ENCODE peak calls at places on chromosomes 7 and 10, in four cellular contexts. One of them, this sample, is unnamed.

GRCh38 chr7:43869898-43870240 is 552 bp upstream of the MRPS24 start:
- DNase-seq in T47D: peak
- DNase-seq in stomach: no peak
- DNase-seq in HFFc6: peak
- DNase-seq in this sample: peak

GRCh38 chr7:11193131-11193867 is 219.6 kb downstream of the PHF14 start:
- DNase-seq in T47D: no peak
- DNase-seq in stomach: peak
- DNase-seq in HFFc6: peak
- DNase-seq in this sample: no peak

GRCh38 chr7:43491984-43492383 is 90.9 kb upstream of the STK17A start:
- DNase-seq in T47D: no peak
- DNase-seq in stomach: no peak
- DNase-seq in HFFc6: peak
- DNase-seq in this sample: no peak

GRCh38 chr7:129066290-129067131 is 11.6 kb upstream of the TNPO3 start:
- DNase-seq in T47D: no peak
- DNase-seq in stomach: no peak
- DNase-seq in HFFc6: peak
- DNase-seq in this sample: peak

GRCh38 chr10:106973301-106973700 is 191.2 kb downstream of the SORCS1 start:
- DNase-seq in T47D: no peak
- DNase-seq in stomach: no peak
- DNase-seq in HFFc6: no peak
- DNase-seq in this sample: peak

GRCh38 chr7:147412782-147413186 is 1177.8 kb upstream of the C7orf33 start:
- DNase-seq in T47D: peak
- DNase-seq in stomach: no peak
- DNase-seq in HFFc6: peak
- DNase-seq in this sample: peak

GRCh38 chr7:99308461-99309074 is 17.1 kb upstream of the ARPC1A start:
- DNase-seq in T47D: no peak
- DNase-seq in stomach: peak
- DNase-seq in HFFc6: peak
- DNase-seq in this sample: no peak

GRCh38 chr7:122674502-122674901 is 24.4 kb downstream of the RNF133 start:
- DNase-seq in T47D: no peak
- DNase-seq in stomach: peak
- DNase-seq in HFFc6: no peak
- DNase-seq in this sample: peak

GRCh38 chr10:113108180-113108835 is 158.3 kb downstream of the TCF7L2 start:
- DNase-seq in T47D: no peak
- DNase-seq in stomach: no peak
- DNase-seq in HFFc6: no peak
- DNase-seq in this sample: no peak

GRCh38 chr7:16753932-16754571 is 497 bp downstream of the TSPAN13 start:
- DNase-seq in T47D: peak
- DNase-seq in stomach: peak
- DNase-seq in HFFc6: no peak
- DNase-seq in this sample: no peak

GRCh38 chr7:96184783-96185182 is 137.1 kb downstream of the SLC25A13 start:
- DNase-seq in T47D: peak
- DNase-seq in stomach: no peak
- DNase-seq in HFFc6: no peak
- DNase-seq in this sample: no peak

GRCh38 chr10:100009283-100009792 is 409 bp downstream of the DNMBP start:
- DNase-seq in T47D: peak
- DNase-seq in stomach: peak
- DNase-seq in HFFc6: no peak
- DNase-seq in this sample: no peak

GRCh38 chr7:25860206-25860881 is 291.7 kb upstream of the NFE2L3 start:
- DNase-seq in T47D: no peak
- DNase-seq in stomach: no peak
- DNase-seq in HFFc6: no peak
- DNase-seq in this sample: no peak

GRCh38 chr7:40186586-40186985 is 51.8 kb downstream of the SUGCT start:
- DNase-seq in T47D: no peak
- DNase-seq in stomach: no peak
- DNase-seq in HFFc6: no peak
- DNase-seq in this sample: no peak

GRCh38 chr10:11610855-11611247 is 599 bp downstream of the USP6NL start:
- DNase-seq in T47D: no peak
- DNase-seq in stomach: no peak
- DNase-seq in HFFc6: peak
- DNase-seq in this sample: peak

GRCh38 chr10:75498866-75499265 is 67.4 kb downstream of the LRMDA start:
- DNase-seq in T47D: no peak
- DNase-seq in stomach: no peak
- DNase-seq in HFFc6: no peak
- DNase-seq in this sample: no peak

GRCh38 chr7:94972296-94972695 is 64.9 kb downstream of the PPP1R9A start:
- DNase-seq in T47D: no peak
- DNase-seq in stomach: no peak
- DNase-seq in HFFc6: no peak
- DNase-seq in this sample: no peak

GRCh38 chr7:52120908-52121307 is 804.3 kb upstream of the COBL start:
- DNase-seq in T47D: no peak
- DNase-seq in stomach: no peak
- DNase-seq in HFFc6: no peak
- DNase-seq in this sample: no peak

GRCh38 chr7:144982133-144982532 is 146.3 kb upstream of the TPK1 start:
- DNase-seq in T47D: no peak
- DNase-seq in stomach: no peak
- DNase-seq in HFFc6: no peak
- DNase-seq in this sample: no peak

GRCh38 chr7:27723086-27723485 is 16.9 kb upstream of the TAX1BP1 start:
- DNase-seq in T47D: no peak
- DNase-seq in stomach: peak
- DNase-seq in HFFc6: no peak
- DNase-seq in this sample: no peak

GRCh38 chr10:72792288-72792687 is 100.3 kb downstream of the MCU start:
- DNase-seq in T47D: no peak
- DNase-seq in stomach: no peak
- DNase-seq in HFFc6: no peak
- DNase-seq in this sample: no peak

GRCh38 chr7:143416565-143417149 is 8.0 kb upstream of the EPHA1 start:
- DNase-seq in T47D: peak
- DNase-seq in stomach: no peak
- DNase-seq in HFFc6: peak
- DNase-seq in this sample: peak

GRCh38 chr10:73480158-73480557 is 15.7 kb downstream of the PPP3CB start:
- DNase-seq in T47D: no peak
- DNase-seq in stomach: no peak
- DNase-seq in HFFc6: peak
- DNase-seq in this sample: no peak

GRCh38 chr7:83835424-83835823 is 186.5 kb upstream of the SEMA3E start:
- DNase-seq in T47D: no peak
- DNase-seq in stomach: no peak
- DNase-seq in HFFc6: no peak
- DNase-seq in this sample: peak

GRCh38 chr10:13340626-13341370 is 7.3 kb downstream of the SEPHS1 start:
- DNase-seq in T47D: no peak
- DNase-seq in stomach: no peak
- DNase-seq in HFFc6: no peak
- DNase-seq in this sample: no peak

GRCh38 chr7:12475362-12476063 is 71.8 kb upstream of the VWDE start:
- DNase-seq in T47D: no peak
- DNase-seq in stomach: no peak
- DNase-seq in HFFc6: no peak
- DNase-seq in this sample: no peak

GRCh38 chr7:214410-215212 is 22.2 kb downstream of the FAM20C start:
- DNase-seq in T47D: peak
- DNase-seq in stomach: peak
- DNase-seq in HFFc6: peak
- DNase-seq in this sample: no peak

GRCh38 chr7:114819629-114820362 is 102.1 kb upstream of the MDFIC start:
- DNase-seq in T47D: peak
- DNase-seq in stomach: no peak
- DNase-seq in HFFc6: peak
- DNase-seq in this sample: peak

GRCh38 chr7:2873686-2874551 is 29.8 kb upstream of the GNA12 start:
- DNase-seq in T47D: peak
- DNase-seq in stomach: no peak
- DNase-seq in HFFc6: peak
- DNase-seq in this sample: peak

GRCh38 chr7:99314504-99314903 is 11.2 kb upstream of the ARPC1A start:
- DNase-seq in T47D: no peak
- DNase-seq in stomach: peak
- DNase-seq in HFFc6: no peak
- DNase-seq in this sample: no peak

GRCh38 chr7:22444181-22444966 is 55.6 kb downstream of the STEAP1B start:
- DNase-seq in T47D: no peak
- DNase-seq in stomach: peak
- DNase-seq in HFFc6: no peak
- DNase-seq in this sample: no peak

GRCh38 chr7:127803626-127804025 is 151.6 kb downstream of the SND1 start:
- DNase-seq in T47D: no peak
- DNase-seq in stomach: no peak
- DNase-seq in HFFc6: no peak
- DNase-seq in this sample: no peak

GRCh38 chr10:43174969-43175368 is 36.7 kb downstream of the CSGALNACT2 start:
- DNase-seq in T47D: no peak
- DNase-seq in stomach: no peak
- DNase-seq in HFFc6: no peak
- DNase-seq in this sample: no peak

GRCh38 chr7:41189866-41190265 is 513.0 kb downstream of the INHBA start:
- DNase-seq in T47D: no peak
- DNase-seq in stomach: no peak
- DNase-seq in HFFc6: peak
- DNase-seq in this sample: peak

GRCh38 chr10:2680802-2681201 is 386.5 kb upstream of the PFKP start:
- DNase-seq in T47D: no peak
- DNase-seq in stomach: no peak
- DNase-seq in HFFc6: no peak
- DNase-seq in this sample: no peak

GRCh38 chr7:47326220-47326619 is 255.7 kb downstream of the TNS3 start:
- DNase-seq in T47D: no peak
- DNase-seq in stomach: no peak
- DNase-seq in HFFc6: peak
- DNase-seq in this sample: no peak

GRCh38 chr10:62742447-62743105 is 61.9 kb upstream of the ADO start:
- DNase-seq in T47D: no peak
- DNase-seq in stomach: no peak
- DNase-seq in HFFc6: no peak
- DNase-seq in this sample: no peak

This sample was measured in foreskin melanocyte.